ENCODE peak calls at places on chromosomes 2 and 18, in six cellular contexts. R is HuH-7.5; O is choroid plexus epithelial cell; J is natural killer cell treated with Interleukin-12 subunit alpha and Interleukin-12 subunit beta and Interleukin-15 and Interleukin-18, amount 100 ng/mL, for 72 hours; P is nucleus accumbens; L is LoVo. H is an unnamed sample.

GRCh38 chr2:103268841-103269498 is 507.1 kb downstream of the TMEM182 start:
- DNase-seq in L (no peak), J (no peak), P (no peak), R (no peak), O (no peak), H (peak)

GRCh38 chr2:177622516-177622915 is 229.9 kb downstream of the AGPS start:
- DNase-seq in L (no peak), J (no peak), P (no peak), R (no peak), O (peak), H (no peak)

GRCh38 chr18:76565238-76566173 is 70.5 kb upstream of the ZNF516 start:
- DNase-seq in R (peak), O (peak), J (no peak), P (no peak), L (peak), H (peak)

GRCh38 chr2:85468704-85469349 is 50.3 kb downstream of the SH2D6 start:
- DNase-seq in J (no peak), P (no peak), L (peak), O (peak), R (no peak), H (peak)

GRCh38 chr2:129729646-129730045 is 249.8 kb upstream of the RAB6C start:
- DNase-seq in J (no peak), R (no peak), O (no peak), L (no peak), P (no peak), H (no peak)

GRCh38 chr2:43024515-43024962 is 201.9 kb downstream of the ZFP36L2 start:
- DNase-seq in J (peak), R (peak), O (peak), P (peak), L (peak), H (peak)

GRCh38 chr2:105600602-105600948 is 144.1 kb upstream of the NCK2 start:
- DNase-seq in J (no peak), L (no peak), R (no peak), P (no peak), O (no peak), H (no peak)

GRCh38 chr18:8458546-8459215 is 150.6 kb upstream of the RAB12 start:
- DNase-seq in R (no peak), O (no peak), P (no peak), L (no peak), J (no peak), H (no peak)

GRCh38 chr18:22477222-22477621 is 59.5 kb upstream of the CTAGE1 start:
- DNase-seq in O (no peak), P (no peak), J (no peak), R (no peak), L (no peak), H (no peak)

GRCh38 chr2:111918383-111918806 is 20.0 kb downstream of the MERTK start:
- DNase-seq in L (no peak), P (no peak), R (no peak), O (peak), J (no peak), H (peak)

GRCh38 chr18:36392163-36392887 is 94.8 kb downstream of the FHOD3 start:
- DNase-seq in R (no peak), O (no peak), L (no peak), J (no peak), P (no peak), H (no peak)

GRCh38 chr2:195382186-195382585 is 274.8 kb upstream of the SLC39A10 start:
- DNase-seq in O (no peak), J (no peak), R (no peak), L (no peak), P (no peak), H (peak)

GRCh38 chr2:3493610-3493997 is 25.7 kb downstream of the ADI1 start:
- DNase-seq in L (no peak), P (no peak), R (no peak), J (no peak), O (peak), H (no peak)

GRCh38 chr2:168529900-168530561 is 74.0 kb downstream of the CERS6 start:
- DNase-seq in J (no peak), O (no peak), P (no peak), R (no peak), L (no peak), H (no peak)

GRCh38 chr18:7729858-7730257 is 162.7 kb downstream of the PTPRM start:
- DNase-seq in J (no peak), O (no peak), P (no peak), L (no peak), R (no peak), H (peak)

GRCh38 chr2:212531499-212531898 is 7.1 kb downstream of the ERBB4 start:
- DNase-seq in P (no peak), J (no peak), O (no peak), R (no peak), L (no peak), H (no peak)

GRCh38 chr2:208040199-208041171 is 15.2 kb upstream of the PLEKHM3 start:
- DNase-seq in R (no peak), P (peak), O (peak), J (peak), L (peak), H (peak)